ENCODE peak calls at places on chromosome 9, in six cellular contexts. One of them, this sample, is unnamed.
A peak's percentile ranks its signal among the peaks of the same experiment; 100 is the strongest.

GRCh38 chr9:130336885-130337284 is 71.3 kb downstream of the HMCN2 start:
- DNase-seq in ureter: no peak
- DNase-seq in naive thymus-derived CD8-positive, alpha-beta T cell: no peak
- DNase-seq in K562: no peak
- DNase-seq in mucosa of gallbladder: no peak
- DNase-seq in AG09309: no peak
- DNase-seq in this sample: no peak

GRCh38 chr9:81596671-81597426 is 92.5 kb downstream of the TLE1 start:
- DNase-seq in ureter: no peak
- DNase-seq in naive thymus-derived CD8-positive, alpha-beta T cell: no peak
- DNase-seq in K562: no peak
- DNase-seq in mucosa of gallbladder: no peak
- DNase-seq in AG09309: no peak
- DNase-seq in this sample: no peak

GRCh38 chr9:93058357-93059096 is at the start of gene SUSD3:
- DNase-seq in ureter: peak; percentile 64
- DNase-seq in naive thymus-derived CD8-positive, alpha-beta T cell: peak; percentile 80
- DNase-seq in K562: peak; percentile 98
- DNase-seq in mucosa of gallbladder: peak; percentile 23
- DNase-seq in AG09309: no peak
- DNase-seq in this sample: peak; percentile 83

GRCh38 chr9:136864996-136865767 is 926 bp downstream of the EDF1 start:
- DNase-seq in ureter: no peak
- DNase-seq in naive thymus-derived CD8-positive, alpha-beta T cell: peak; percentile 57
- DNase-seq in K562: no peak
- DNase-seq in mucosa of gallbladder: no peak
- DNase-seq in AG09309: no peak
- DNase-seq in this sample: no peak

GRCh38 chr9:121748080-121748479 is 96.6 kb downstream of the DAB2IP start:
- DNase-seq in ureter: no peak
- DNase-seq in naive thymus-derived CD8-positive, alpha-beta T cell: no peak
- DNase-seq in K562: no peak
- DNase-seq in mucosa of gallbladder: no peak
- DNase-seq in AG09309: no peak
- DNase-seq in this sample: no peak

GRCh38 chr9:3553076-3553765 is 27.4 kb upstream of the RFX3 start:
- DNase-seq in ureter: no peak
- DNase-seq in naive thymus-derived CD8-positive, alpha-beta T cell: no peak
- DNase-seq in K562: no peak
- DNase-seq in mucosa of gallbladder: no peak
- DNase-seq in AG09309: no peak
- DNase-seq in this sample: no peak

GRCh38 chr9:78972303-78973002 is 599.3 kb upstream of the TLE4 start:
- DNase-seq in ureter: no peak
- DNase-seq in naive thymus-derived CD8-positive, alpha-beta T cell: no peak
- DNase-seq in K562: no peak
- DNase-seq in mucosa of gallbladder: no peak
- DNase-seq in AG09309: no peak
- DNase-seq in this sample: no peak

GRCh38 chr9:130623466-130623865 is 40.9 kb upstream of the PRDM12 start:
- DNase-seq in ureter: no peak
- DNase-seq in naive thymus-derived CD8-positive, alpha-beta T cell: no peak
- DNase-seq in K562: no peak
- DNase-seq in mucosa of gallbladder: no peak
- DNase-seq in AG09309: no peak
- DNase-seq in this sample: no peak